ENCODE peak calls at places on chromosome 17, in seven cellular contexts. N is IMR-90, F is mucosa of descending colon, Q is tibial nerve, S is tibial artery, B is neural progenitor cell, X is A673. L is an unnamed sample.

GRCh38 chr17:82388223-82388921 is 16.8 kb downstream of the UTS2R start:
- DNase-seq in X (no peak), N (no peak), Q (no peak), S (no peak), B (peak; percentile 39), F (peak; percentile 72), L (peak; percentile 52)

GRCh38 chr17:4480929-4481898 is 17.5 kb upstream of the SPNS2 start:
- DNase-seq in B (no peak), N (no peak), X (no peak), S (no peak), F (peak; percentile 78), Q (no peak), L (peak; percentile 90)

GRCh38 chr17:40058865-40059264 is 3.9 kb upstream of the THRA start:
- DNase-seq in S (no peak), X (no peak), B (no peak), N (no peak), F (no peak), Q (no peak), L (no peak)

GRCh38 chr17:17713839-17714238 is 32.6 kb downstream of the RAI1 start:
- DNase-seq in Q (no peak), S (no peak), X (no peak), B (no peak), F (no peak), N (peak; percentile 55), L (no peak)

GRCh38 chr17:64781394-64781793 is 119.3 kb upstream of the SMURF2 start:
- DNase-seq in X (no peak), Q (no peak), F (peak; percentile 84), B (peak; percentile 50), N (no peak), S (no peak), L (peak; percentile 69)

GRCh38 chr17:51045616-51046526 is 74.8 kb downstream of the SPAG9 start:
- DNase-seq in Q (no peak), N (no peak), X (no peak), F (no peak), S (no peak), B (peak; percentile 61), L (no peak)

GRCh38 chr17:68057531-68057952 is 22.0 kb downstream of the KPNA2 start:
- DNase-seq in F (peak; percentile 50), N (peak; percentile 56), B (no peak), X (peak; percentile 39), S (no peak), Q (no peak), L (peak; percentile 46)

GRCh38 chr17:30858556-30859250 is 26.9 kb downstream of the ATAD5 start:
- DNase-seq in B (no peak), F (no peak), Q (no peak), X (no peak), S (no peak), N (peak; percentile 1), L (no peak)

GRCh38 chr17:18184143-18185007 is 747 bp downstream of the ALKBH5 start:
- DNase-seq in Q (peak; percentile 22), S (peak; percentile 50), X (peak; percentile 54), B (peak; percentile 68), N (peak; percentile 55), F (peak; percentile 65), L (peak; percentile 56)

GRCh38 chr17:48261297-48261880 is 153.8 kb downstream of the SNX11 start:
- DNase-seq in N (peak; percentile 11), B (peak; percentile 72), F (no peak), S (no peak), X (peak; percentile 58), Q (no peak), L (peak; percentile 65)

GRCh38 chr17:29004081-29004692 is 1.6 kb downstream of the SEZ6 start:
- DNase-seq in F (no peak), S (no peak), N (peak; percentile 33), Q (no peak), B (peak; percentile 69), X (no peak), L (no peak)

GRCh38 chr17:66687570-66688284 is 147.2 kb upstream of the CACNG5 start:
- DNase-seq in X (no peak), F (no peak), Q (no peak), N (no peak), S (no peak), B (no peak), L (peak; percentile 86)

GRCh38 chr17:2400474-2400866 is 390 bp downstream of the MNT start:
- DNase-seq in S (no peak), B (peak; percentile 90), Q (no peak), F (peak; percentile 77), X (peak; percentile 69), N (no peak), L (peak; percentile 70)

GRCh38 chr17:67759355-67760171 is 41.8 kb downstream of the NOL11 start:
- DNase-seq in X (no peak), N (peak; percentile 50), B (no peak), S (no peak), Q (peak; percentile 20), F (no peak), L (no peak)

GRCh38 chr17:29608986-29609385 is 13.7 kb downstream of the CORO6 start:
- DNase-seq in Q (no peak), B (no peak), X (no peak), F (no peak), N (no peak), S (no peak), L (no peak)

GRCh38 chr17:42329025-42329976 is 41.0 kb downstream of the STAT5A start:
- DNase-seq in Q (no peak), N (peak; percentile 83), B (peak; percentile 90), F (no peak), X (no peak), S (no peak), L (peak; percentile 55)

GRCh38 chr17:71409712-71410111 is 711.1 kb upstream of the SOX9 start:
- DNase-seq in N (peak; percentile 70), B (no peak), Q (no peak), S (no peak), X (no peak), F (no peak), L (no peak)

GRCh38 chr17:77530591-77530990 is 389.8 kb downstream of the SEC14L1 start:
- DNase-seq in X (no peak), S (no peak), N (no peak), F (no peak), Q (no peak), B (no peak), L (no peak)

GRCh38 chr17:58333396-58334207 is 5.0 kb upstream of the TSPOAP1 start:
- DNase-seq in Q (no peak), S (no peak), F (peak; percentile 29), X (no peak), N (no peak), B (no peak), L (no peak)

GRCh38 chr17:58330997-58331814 is 2.6 kb upstream of the TSPOAP1 start:
- DNase-seq in F (peak; percentile 48), Q (no peak), S (no peak), B (no peak), X (no peak), N (no peak), L (peak; percentile 57)

GRCh38 chr17:58332720-58333395 is 4.3 kb upstream of the TSPOAP1 start:
- DNase-seq in F (peak; percentile 55), X (no peak), B (no peak), S (no peak), N (no peak), Q (no peak), L (no peak)

GRCh38 chr17:58330544-58330996 is 2.0 kb upstream of the TSPOAP1 start:
- DNase-seq in S (no peak), X (no peak), B (no peak), N (no peak), Q (no peak), F (peak; percentile 32), L (no peak)

GRCh38 chr17:58331815-58332719 is 3.5 kb upstream of the TSPOAP1 start:
- DNase-seq in Q (peak; percentile 52), X (no peak), B (no peak), F (peak; percentile 82), N (no peak), S (peak; percentile 55), L (peak; percentile 70)
- H3K4me3 ChIP-seq in Q (peak overlapping the region; percentile 56), X (no peak overlapping the region), B (no peak overlapping the region), F (peak overlapping the region; percentile 30), N (no peak overlapping the region), S (peak overlapping the region; percentile 38), L (peak overlapping the region; percentile 48)

DNA sequence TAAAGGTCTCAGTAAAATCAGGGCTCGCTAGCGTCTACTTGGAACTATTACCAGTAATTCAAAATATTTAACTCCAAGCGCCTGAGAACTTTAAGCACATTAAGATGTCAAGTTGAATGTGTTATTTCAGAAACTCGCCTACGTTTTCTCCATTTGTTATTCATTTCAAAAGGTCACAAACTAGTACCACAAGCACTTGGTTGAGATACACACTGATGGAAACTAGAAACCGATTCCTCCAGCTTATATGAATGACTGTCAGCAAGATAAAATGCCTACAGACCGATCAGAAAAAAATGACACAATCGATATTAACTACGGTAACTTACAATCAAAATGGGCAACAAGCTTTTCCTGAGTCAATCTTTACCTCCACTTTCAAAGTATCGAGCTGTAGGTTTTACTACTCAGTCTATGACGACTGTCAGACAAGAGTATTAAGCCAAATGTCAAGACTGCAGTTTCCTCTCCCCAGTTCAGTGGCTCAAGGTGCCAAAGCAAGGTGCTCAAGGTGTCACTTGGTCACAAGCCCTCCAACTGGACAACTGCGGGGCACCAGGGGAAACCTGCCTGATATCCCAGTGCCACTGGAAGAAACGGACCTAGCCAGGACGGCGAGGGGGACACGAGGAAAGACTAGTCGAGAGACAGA is 694 bp downstream of the SRP68 start:
- DNase-seq in B (no peak), F (no peak), S (no peak), Q (no peak), N (no peak), X (no peak), L (peak; percentile 41)
- H3K4me1 ChIP-seq in B (peaks cover 29% of the 10 kb centered on the region), F (peaks cover 39% of the 10 kb centered on the region), S (peaks cover 52% of the 10 kb centered on the region), Q (peaks cover 38% of the 10 kb centered on the region), N (peaks cover 3% of the 10 kb centered on the region), X (peaks cover 18% of the 10 kb centered on the region), L (peaks cover 22% of the 10 kb centered on the region)

DNA sequence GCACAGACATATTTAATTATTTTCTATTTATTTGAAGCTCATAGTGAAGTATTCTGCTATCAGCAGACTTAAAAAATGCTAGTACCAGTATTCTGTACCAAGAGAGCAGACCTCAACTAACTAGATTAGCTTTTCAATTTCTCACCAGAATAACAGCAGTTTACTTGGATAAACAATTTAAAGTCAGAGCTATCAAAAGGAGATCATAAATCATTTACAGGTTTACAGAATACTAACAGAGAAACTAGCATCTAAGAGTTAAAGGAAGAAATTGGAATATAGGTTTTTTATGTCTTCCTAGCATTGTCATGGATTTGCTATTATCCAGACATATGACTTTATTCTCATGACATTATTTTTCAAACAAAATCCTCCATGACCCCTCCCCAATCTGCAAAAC is 3.4 kb downstream of the SPOP start:
- DNase-seq in N (no peak), F (no peak), S (no peak), B (no peak), X (no peak), Q (no peak), L (no peak)
- H3K4me3 ChIP-seq in N (no peak overlapping the region), F (no peak overlapping the region), S (peak overlapping the region; percentile 80), B (no peak overlapping the region), X (no peak overlapping the region), Q (no peak overlapping the region), L (no peak overlapping the region)

DNA sequence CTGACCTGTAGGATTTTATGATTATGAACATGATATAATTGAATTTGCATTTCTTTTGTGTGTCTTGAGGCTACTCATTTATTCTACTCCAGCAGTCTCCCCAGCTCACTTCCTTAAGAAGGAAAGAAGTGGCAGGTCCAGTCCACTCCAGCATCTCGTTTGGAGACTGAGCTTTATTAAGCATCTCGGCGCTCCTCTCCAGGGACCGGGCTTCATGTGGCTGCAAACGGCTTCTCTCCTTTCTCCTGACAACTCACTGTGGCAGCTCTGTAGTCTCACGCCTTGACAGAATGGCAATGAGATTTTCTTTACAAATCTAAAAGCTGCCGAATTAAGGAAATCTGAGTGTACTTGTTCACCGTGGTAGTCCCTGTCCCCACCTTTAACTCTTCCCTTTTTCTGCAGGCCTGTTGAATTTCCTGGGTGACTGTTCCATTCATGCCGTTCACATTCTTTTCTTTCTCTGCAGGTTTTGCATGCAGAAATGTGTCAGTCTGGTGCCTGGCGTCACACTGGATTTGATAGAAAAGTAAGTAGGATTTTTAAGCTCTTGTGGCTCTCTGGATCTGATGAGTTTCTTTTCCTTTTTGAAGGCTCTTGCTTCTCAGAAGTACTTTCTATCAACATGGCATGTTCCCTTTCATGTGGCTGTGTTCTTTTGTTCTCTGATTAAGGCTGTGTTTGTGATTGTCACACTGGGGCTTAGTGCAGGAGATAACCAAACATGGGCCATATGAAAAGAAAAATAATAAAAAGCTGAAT is 200.5 kb upstream of the CHMP6 start:
- DNase-seq in N (no peak), F (no peak), Q (no peak), B (no peak), X (no peak), S (no peak), L (no peak)
- H3K4me1 ChIP-seq in N (peaks cover 45% of the 10 kb centered on the region), F (peaks cover 3% of the 10 kb centered on the region), Q (peaks cover 26% of the 10 kb centered on the region), B (peaks cover 17% of the 10 kb centered on the region), X (peaks cover 42% of the 10 kb centered on the region), S (peaks cover 37% of the 10 kb centered on the region), L (no peaks in the 10 kb centered on the region)

L was measured in colonic mucosa.